ENCODE peak calls at places on chromosome 3, in five cellular contexts. X is coronary artery, R is breast epithelium, M is psoas muscle, P is kidney. T is an unnamed sample.

GRCh38 chr3:31105011-31105410 is 210.6 kb upstream of the GADL1 start:
- DNase-seq in P (no peak), X (no peak), M (no peak), R (no peak), T (no peak)

GRCh38 chr3:53806182-53807116 is 39.8 kb downstream of the CHDH start:
- DNase-seq in P (no peak), R (no peak), M (no peak), X (peak; percentile 68), T (peak; percentile 33)

GRCh38 chr3:160106905-160107861 is 118.0 kb upstream of the C3orf80 start:
- DNase-seq in R (no peak), M (no peak), X (no peak), P (no peak), T (no peak)

GRCh38 chr3:128231596-128231995 is 78.3 kb downstream of the EEFSEC start:
- DNase-seq in M (no peak), X (peak; percentile 62), R (no peak), P (no peak), T (no peak)

GRCh38 chr3:36907911-36908646 is 36.8 kb downstream of the TRANK1 start:
- DNase-seq in P (peak; percentile 78), R (no peak), M (no peak), X (no peak), T (peak; percentile 71)

GRCh38 chr3:54243960-54244359 is 121.6 kb downstream of the CACNA2D3 start:
- DNase-seq in X (no peak), R (no peak), P (no peak), M (no peak), T (no peak)

GRCh38 chr3:183540501-183541234 is 14.8 kb downstream of the KLHL6 start:
- DNase-seq in P (no peak), X (no peak), R (no peak), M (no peak), T (no peak)

GRCh38 chr3:70833510-70833835 is 521.0 kb upstream of the MDFIC2 start:
- DNase-seq in P (no peak), M (no peak), R (no peak), X (no peak), T (no peak)

GRCh38 chr3:158970006-158970405 is 168.2 kb downstream of the MFSD1 start:
- DNase-seq in X (no peak), M (no peak), P (no peak), R (no peak), T (no peak)

GRCh38 chr3:38158472-38158871 is 6.9 kb upstream of the OXSR1 start:
- DNase-seq in R (no peak), P (no peak), X (no peak), M (no peak), T (no peak)

GRCh38 chr3:38164966-38165721 is at the start of gene OXSR1:
- DNase-seq in P (peak; percentile 99), R (peak; percentile 98), X (peak; percentile 100), M (peak; percentile 99), T (peak; percentile 100)

GRCh38 chr3:38165722-38166387 is 518 bp downstream of the OXSR1 start:
- DNase-seq in X (peak; percentile 84), P (no peak), M (no peak), R (peak; percentile 67), T (peak; percentile 31)

GRCh38 chr3:38164136-38164965 is 986 bp upstream of the OXSR1 start:
- DNase-seq in R (no peak), M (no peak), P (peak; percentile 79), X (no peak), T (no peak)

GRCh38 chr3:38163117-38163870 is 2.0 kb upstream of the OXSR1 start:
- DNase-seq in P (no peak), X (no peak), R (no peak), M (no peak), T (no peak)
- TF ChIP-seq CTCF in P (no peak), X (no peak), R (no peak), M (peak; percentile 10), T (no peak)

GRCh38 chr3:170869240-170869592 is 779 bp downstream of the RPL22L1 start:
- DNase-seq in M (no peak), R (no peak), X (no peak), P (no peak), T (no peak)

GRCh38 chr3:170868577-170869239 is 1.3 kb downstream of the RPL22L1 start:
- DNase-seq in P (no peak), M (no peak), R (no peak), X (no peak), T (no peak)

GRCh38 chr3:170867143-170867542 is 2.9 kb downstream of the RPL22L1 start:
- DNase-seq in M (no peak), R (no peak), P (no peak), X (no peak), T (no peak)

GRCh38 chr3:170866499-170866898 is 3.5 kb downstream of the RPL22L1 start:
- DNase-seq in X (no peak), M (no peak), P (no peak), R (no peak), T (no peak)

DNA sequence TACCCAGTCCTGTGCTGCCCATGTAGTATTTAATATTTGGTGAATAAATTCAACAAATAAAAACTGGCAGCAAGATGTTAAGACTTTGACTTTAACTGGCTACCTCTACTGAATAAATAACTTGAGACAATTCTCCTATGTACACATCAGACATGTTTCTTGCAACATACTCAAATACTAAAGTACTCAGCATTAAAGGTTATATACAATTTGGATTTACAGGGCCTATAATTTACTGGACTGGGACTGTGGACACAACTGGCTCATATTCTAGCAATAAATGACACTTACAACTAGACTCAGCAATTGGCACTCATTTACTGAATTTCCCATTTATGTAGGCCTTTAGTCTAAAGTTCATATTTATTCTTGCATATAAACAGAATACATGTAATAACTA is 2.4 kb downstream of the RPL22L1 start:
- DNase-seq in P (no peak), M (no peak), X (no peak), R (no peak), T (no peak)
- H3K4me3 ChIP-seq in P (no peak overlapping the region), M (peak overlapping the region; percentile 82), X (no peak overlapping the region), R (peak overlapping the region; percentile 1), T (no peak overlapping the region)

GRCh38 chr3:110494728-110495127 is 576.9 kb upstream of the NECTIN3 start:
- DNase-seq in R (no peak), P (no peak), M (no peak), X (no peak), T (no peak)

GRCh38 chr3:110493752-110494151 is 577.9 kb upstream of the NECTIN3 start:
- DNase-seq in R (no peak), M (no peak), X (no peak), P (no peak), T (no peak)

GRCh38 chr3:110491413-110491812 is 580.2 kb upstream of the NECTIN3 start:
- DNase-seq in P (no peak), R (no peak), M (no peak), X (no peak), T (no peak)

DNA sequence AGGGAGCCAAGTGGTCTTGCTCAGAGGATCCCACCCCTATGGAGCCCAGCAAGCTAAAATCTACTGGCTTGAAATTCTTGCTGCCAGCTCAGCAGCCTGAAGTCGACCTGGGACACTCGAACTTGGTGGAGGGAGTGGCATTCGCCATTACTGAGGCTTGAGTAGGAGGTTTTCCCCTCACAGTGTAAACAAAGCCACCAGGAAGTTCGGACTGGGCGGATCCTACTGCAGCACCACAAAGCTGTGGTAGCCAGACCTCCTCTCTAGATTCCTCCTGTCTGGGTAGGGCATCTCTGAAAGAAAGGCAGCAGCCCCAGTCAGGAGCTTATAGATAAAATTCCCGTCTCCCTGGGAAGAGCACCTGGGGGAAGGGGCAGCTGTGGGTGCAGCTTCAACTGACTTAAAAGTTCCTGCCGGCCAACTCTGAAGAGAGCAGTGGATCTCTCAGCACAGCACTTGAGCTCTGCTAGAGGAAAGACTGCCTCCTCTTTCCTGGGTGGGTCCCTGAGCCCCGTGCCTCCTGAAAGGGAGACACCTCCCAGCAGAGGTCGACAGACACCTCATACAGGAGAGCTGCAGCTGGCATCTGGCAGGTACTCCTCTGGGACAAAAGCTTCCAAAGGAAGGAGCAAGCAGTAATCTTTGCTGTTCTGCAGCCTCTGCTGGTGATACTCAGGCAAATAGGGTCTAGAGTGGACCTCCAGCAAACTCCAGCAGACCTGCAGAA is 576.3 kb upstream of the NECTIN3 start:
- DNase-seq in X (no peak), R (no peak), P (no peak), M (no peak), T (no peak)
- TF ChIP-seq CTCF in X (no peak), R (no peak), P (no peak), M (no peak), T (no peak)

DNA sequence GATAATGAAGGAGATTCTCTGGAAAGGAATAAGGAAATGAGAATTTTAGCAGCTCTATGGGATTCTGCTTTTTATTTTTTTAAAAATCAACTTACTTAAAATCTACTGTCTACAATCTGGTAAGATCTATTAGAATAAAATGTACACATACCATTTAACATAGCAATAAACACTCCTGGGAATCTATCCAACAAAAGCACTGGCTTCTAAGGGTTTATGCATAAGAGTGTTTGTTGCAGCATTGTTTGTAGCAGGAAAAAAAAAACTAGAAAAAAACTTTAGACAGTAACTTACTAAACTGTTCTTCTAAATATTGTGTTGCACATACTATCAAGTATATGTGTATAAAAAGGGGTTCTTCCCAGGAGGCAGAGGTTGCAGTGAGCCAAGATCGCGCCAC is 15.7 kb upstream of the RBP1 start:
- DNase-seq in R (no peak), X (no peak), P (no peak), M (no peak), T (peak; percentile 73)
- H3K4me3 ChIP-seq in R (no peak overlapping the region), X (no peak overlapping the region), P (no peak overlapping the region), M (no peak overlapping the region), T (no peak overlapping the region)

GRCh38 chr3:102736961-102737304 is 302.1 kb downstream of the ZPLD1 start:
- DNase-seq in X (no peak), R (no peak), M (no peak), P (no peak), T (no peak)

GRCh38 chr3:102736288-102736960 is 301.6 kb downstream of the ZPLD1 start:
- DNase-seq in X (no peak), P (no peak), R (no peak), M (no peak), T (no peak)

GRCh38 chr3:102737353-102737752 is 302.5 kb downstream of the ZPLD1 start:
- DNase-seq in M (no peak), X (no peak), P (peak; percentile 55), R (no peak), T (no peak)

GRCh38 chr3:102741694-102742093 is 306.9 kb downstream of the ZPLD1 start:
- DNase-seq in P (no peak), M (no peak), X (no peak), R (no peak), T (no peak)

DNA sequence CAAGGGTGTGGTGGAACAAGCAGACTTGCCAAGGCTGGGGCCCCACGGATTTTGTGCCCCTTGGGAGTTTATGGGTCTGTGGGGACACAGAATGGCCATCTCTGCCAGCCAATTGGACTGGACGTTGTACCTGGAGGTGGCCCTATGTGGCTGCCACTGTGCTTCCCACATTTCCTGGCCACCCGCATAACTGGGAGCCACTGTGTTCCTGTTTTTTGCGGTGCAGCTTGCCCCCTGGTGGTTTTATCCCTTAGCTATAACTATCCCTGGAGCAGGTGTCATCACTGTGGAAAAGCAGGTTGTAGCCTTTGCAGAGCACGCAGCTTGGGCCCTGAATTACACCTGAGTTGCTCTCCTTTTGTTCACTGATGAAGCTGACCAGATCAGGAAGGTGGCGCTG is 306.3 kb downstream of the ZPLD1 start:
- DNase-seq in R (no peak), X (no peak), M (no peak), P (no peak), T (no peak)
- TF ChIP-seq CTCF in R (no peak), X (no peak), M (no peak), P (no peak), T (no peak)

GRCh38 chr3:146498002-146498736 is 28.8 kb upstream of the PLSCR2 start:
- DNase-seq in X (no peak), R (no peak), M (no peak), P (no peak), T (no peak)
- H3K4me3 ChIP-seq in X (no peak overlapping the region), R (no peak overlapping the region), M (no peak overlapping the region), P (no peak overlapping the region), T (no peak overlapping the region)

T was measured in astrocyte of the spinal cord.